ENCODE peak calls at places on chromosome 1, in four cellular contexts. H is iPS-NIHi11; X is T-cell; Z is CD4-positive, alpha-beta memory T cell. D is an unnamed sample.

GRCh38 chr1:90834354-90835171 is 117.5 kb upstream of the BARHL2 start:
- DNase-seq in H (no peak), X (no peak), Z (no peak), D (no peak)

GRCh38 chr1:224435318-224435763 is 744 bp upstream of the WDR26 start:
- DNase-seq in H (peak), X (no peak), Z (no peak), D (peak)

GRCh38 chr1:117575586-117576225 is 30.1 kb upstream of the TENT5C start:
- DNase-seq in H (no peak), X (no peak), Z (no peak), D (no peak)

GRCh38 chr1:206000641-206001339 is 2.4 kb downstream of the RAB7B start:
- DNase-seq in H (no peak), X (no peak), Z (no peak), D (no peak)

GRCh38 chr1:51548986-51549619 is 30.0 kb upstream of the EPS15 start:
- DNase-seq in H (no peak), X (no peak), Z (no peak), D (no peak)

GRCh38 chr1:6538958-6539357 is 15.4 kb downstream of the NOL9 start:
- DNase-seq in H (no peak), X (no peak), Z (no peak), D (no peak)

GRCh38 chr1:17514776-17515175 is 24.7 kb upstream of the ARHGEF10L start:
- DNase-seq in H (no peak), X (no peak), Z (no peak), D (no peak)

GRCh38 chr1:244862354-244862698 is 2.0 kb downstream of the HNRNPU start:
- DNase-seq in H (no peak), X (no peak), Z (no peak), D (peak)

GRCh38 chr1:35637401-35637809 is 3.9 kb downstream of the PSMB2 start:
- DNase-seq in H (no peak), X (no peak), Z (peak), D (peak)

GRCh38 chr1:155834296-155834926 is 22.6 kb downstream of the GON4L start:
- DNase-seq in H (peak), X (no peak), Z (no peak), D (no peak)

GRCh38 chr1:98557808-98558390 is 103.6 kb upstream of the SNX7 start:
- DNase-seq in H (peak), X (no peak), Z (no peak), D (no peak)

D was measured in central memory CD4-positive, alpha-beta T cell.